ENCODE peak calls at places on chromosomes 6 and 20, in six cellular contexts. One of them, this sample, is unnamed.

GRCh38 chr6:69416739-69417138 is 380.1 kb downstream of the LMBRD1 start:
- DNase-seq in HepG2: no peak
- DNase-seq in K562: no peak
- DNase-seq in HCT116: no peak
- DNase-seq in SK-N-SH: no peak
- DNase-seq in H1: no peak
- DNase-seq in this sample: no peak

GRCh38 chr20:37486186-37486999 is 34.7 kb upstream of the NNAT start:
- DNase-seq in HCT116: no peak
- DNase-seq in HepG2: no peak
- DNase-seq in SK-N-SH: no peak
- DNase-seq in K562: no peak
- DNase-seq in H1: no peak
- DNase-seq in this sample: no peak

GRCh38 chr6:39530201-39530759 is 194.9 kb downstream of the KIF6 start:
- DNase-seq in HepG2: no peak
- DNase-seq in H1: no peak
- DNase-seq in SK-N-SH: no peak
- DNase-seq in K562: no peak
- DNase-seq in HCT116: no peak
- DNase-seq in this sample: no peak

GRCh38 chr20:32158943-32159660 is 48.4 kb downstream of the PLAGL2 start:
- DNase-seq in SK-N-SH: no peak
- DNase-seq in K562: no peak
- DNase-seq in HCT116: no peak
- DNase-seq in HepG2: no peak
- DNase-seq in H1: no peak
- DNase-seq in this sample: no peak

GRCh38 chr6:28104392-28105250 is 19.8 kb upstream of the ZSCAN16 start:
- DNase-seq in HCT116: peak; percentile 45
- DNase-seq in H1: peak; percentile 72
- DNase-seq in K562: peak; percentile 92
- DNase-seq in HepG2: peak; percentile 80
- DNase-seq in SK-N-SH: peak; percentile 92
- DNase-seq in this sample: peak; percentile 82

GRCh38 chr6:20542927-20543602 is 8.8 kb downstream of the CDKAL1 start:
- DNase-seq in H1: no peak
- DNase-seq in SK-N-SH: no peak
- DNase-seq in K562: no peak
- DNase-seq in HCT116: no peak
- DNase-seq in HepG2: peak; percentile 76
- DNase-seq in this sample: peak; percentile 68

GRCh38 chr20:46174469-46175126 is 56.5 kb downstream of the CD40 start:
- DNase-seq in HCT116: peak; percentile 13
- DNase-seq in K562: peak; percentile 81
- DNase-seq in SK-N-SH: peak; percentile 95
- DNase-seq in H1: peak; percentile 70
- DNase-seq in HepG2: peak; percentile 57
- DNase-seq in this sample: peak; percentile 67

GRCh38 chr6:73452107-73452461 is at the start of gene CGAS:
- DNase-seq in SK-N-SH: no peak
- DNase-seq in HepG2: no peak
- DNase-seq in H1: peak; percentile 47
- DNase-seq in HCT116: no peak
- DNase-seq in K562: no peak
- DNase-seq in this sample: no peak

GRCh38 chr20:18267815-18268214 is 20.5 kb upstream of the ZNF133 start:
- DNase-seq in SK-N-SH: no peak
- DNase-seq in K562: no peak
- DNase-seq in HCT116: no peak
- DNase-seq in HepG2: no peak
- DNase-seq in H1: no peak
- DNase-seq in this sample: no peak

GRCh38 chr6:118317581-118318563 is 230.2 kb upstream of the PLN start:
- DNase-seq in HCT116: no peak
- DNase-seq in K562: no peak
- DNase-seq in H1: no peak
- DNase-seq in SK-N-SH: no peak
- DNase-seq in HepG2: no peak
- DNase-seq in this sample: no peak

GRCh38 chr6:13212096-13212495 is 116.2 kb downstream of the TBC1D7 start:
- DNase-seq in H1: no peak
- DNase-seq in K562: no peak
- DNase-seq in HCT116: no peak
- DNase-seq in HepG2: no peak
- DNase-seq in SK-N-SH: no peak
- DNase-seq in this sample: no peak

GRCh38 chr6:107493158-107494057 is 3.5 kb downstream of the SOBP start:
- DNase-seq in HepG2: peak; percentile 98
- DNase-seq in SK-N-SH: no peak
- DNase-seq in HCT116: no peak
- DNase-seq in K562: no peak
- DNase-seq in H1: no peak
- DNase-seq in this sample: no peak

GRCh38 chr20:36861875-36862801 is 13.8 kb upstream of the TLDC2 start:
- DNase-seq in K562: peak; percentile 81
- DNase-seq in SK-N-SH: peak; percentile 91
- DNase-seq in H1: no peak
- DNase-seq in HCT116: peak; percentile 42
- DNase-seq in HepG2: peak; percentile 87
- DNase-seq in this sample: peak; percentile 95

GRCh38 chr20:31548823-31549512 is 34.7 kb downstream of the HM13 start:
- DNase-seq in HepG2: no peak
- DNase-seq in K562: no peak
- DNase-seq in H1: no peak
- DNase-seq in HCT116: no peak
- DNase-seq in SK-N-SH: no peak
- DNase-seq in this sample: no peak

GRCh38 chr6:142276256-142276655 is 25.6 kb upstream of the ADGRG6 start:
- DNase-seq in HCT116: no peak
- DNase-seq in SK-N-SH: no peak
- DNase-seq in K562: no peak
- DNase-seq in HepG2: no peak
- DNase-seq in H1: no peak
- DNase-seq in this sample: no peak

GRCh38 chr20:58141496-58141895 is 87.0 kb downstream of the ANKRD60 start:
- DNase-seq in HepG2: no peak
- DNase-seq in SK-N-SH: no peak
- DNase-seq in HCT116: no peak
- DNase-seq in H1: no peak
- DNase-seq in K562: no peak
- DNase-seq in this sample: no peak

GRCh38 chr20:58054744-58055373 is 173.6 kb downstream of the ANKRD60 start:
- DNase-seq in HepG2: no peak
- DNase-seq in SK-N-SH: no peak
- DNase-seq in K562: no peak
- DNase-seq in H1: no peak
- DNase-seq in HCT116: no peak
- DNase-seq in this sample: peak; percentile 96

GRCh38 chr6:46704562-46704961 is 16.9 kb downstream of the TDRD6 start:
- DNase-seq in K562: no peak
- DNase-seq in HepG2: peak; percentile 4
- DNase-seq in H1: no peak
- DNase-seq in HCT116: peak; percentile 44
- DNase-seq in SK-N-SH: no peak
- DNase-seq in this sample: no peak

GRCh38 chr6:52297433-52297832 is 12.9 kb upstream of the MCM3 start:
- DNase-seq in K562: no peak
- DNase-seq in HCT116: no peak
- DNase-seq in SK-N-SH: no peak
- DNase-seq in H1: no peak
- DNase-seq in HepG2: no peak
- DNase-seq in this sample: no peak

GRCh38 chr20:64161595-64162238 is 2.5 kb upstream of the MYT1 start:
- DNase-seq in HCT116: no peak
- DNase-seq in SK-N-SH: no peak
- DNase-seq in HepG2: peak; percentile 68
- DNase-seq in H1: peak; percentile 47
- DNase-seq in K562: peak; percentile 79
- DNase-seq in this sample: peak; percentile 82

GRCh38 chr20:34058831-34059230 is 53.2 kb downstream of the EIF2S2 start:
- DNase-seq in H1: no peak
- DNase-seq in SK-N-SH: no peak
- DNase-seq in HCT116: no peak
- DNase-seq in K562: no peak
- DNase-seq in HepG2: no peak
- DNase-seq in this sample: no peak

GRCh38 chr6:152948150-152948768 is 34.6 kb downstream of the FBXO5 start:
- DNase-seq in H1: no peak
- DNase-seq in SK-N-SH: peak; percentile 49
- DNase-seq in K562: peak; percentile 42
- DNase-seq in HCT116: peak; percentile 49
- DNase-seq in HepG2: peak; percentile 54
- DNase-seq in this sample: no peak

GRCh38 chr6:114100421-114100820 is 129.5 kb upstream of the HDAC2 start:
- DNase-seq in SK-N-SH: no peak
- DNase-seq in H1: no peak
- DNase-seq in K562: no peak
- DNase-seq in HCT116: no peak
- DNase-seq in HepG2: no peak
- DNase-seq in this sample: no peak

GRCh38 chr6:146775227-146775626 is 176.5 kb downstream of the ADGB start:
- DNase-seq in SK-N-SH: no peak
- DNase-seq in HCT116: no peak
- DNase-seq in H1: no peak
- DNase-seq in K562: no peak
- DNase-seq in HepG2: no peak
- DNase-seq in this sample: no peak

GRCh38 chr20:63153254-63154221 is 62.4 kb downstream of the YTHDF1 start:
- DNase-seq in HepG2: no peak
- DNase-seq in HCT116: no peak
- DNase-seq in SK-N-SH: no peak
- DNase-seq in K562: no peak
- DNase-seq in H1: no peak
- DNase-seq in this sample: no peak

GRCh38 chr6:148968636-148969270 is 221.9 kb downstream of the UST start:
- DNase-seq in K562: no peak
- DNase-seq in H1: no peak
- DNase-seq in HepG2: peak; percentile 20
- DNase-seq in SK-N-SH: no peak
- DNase-seq in HCT116: no peak
- DNase-seq in this sample: no peak

GRCh38 chr6:157790548-157791160 is 32.4 kb upstream of the SNX9 start:
- DNase-seq in HepG2: no peak
- DNase-seq in K562: peak; percentile 53
- DNase-seq in HCT116: no peak
- DNase-seq in SK-N-SH: no peak
- DNase-seq in H1: no peak
- DNase-seq in this sample: no peak

GRCh38 chr6:72272958-72273357 is 348.9 kb upstream of the KCNQ5 start:
- DNase-seq in H1: no peak
- DNase-seq in HCT116: no peak
- DNase-seq in SK-N-SH: no peak
- DNase-seq in K562: no peak
- DNase-seq in HepG2: no peak
- DNase-seq in this sample: peak; percentile 35

GRCh38 chr6:75934643-75935472 is 137.6 kb downstream of the IMPG1 start:
- DNase-seq in HepG2: peak; percentile 70
- DNase-seq in H1: no peak
- DNase-seq in K562: peak; percentile 65
- DNase-seq in HCT116: peak; percentile 48
- DNase-seq in SK-N-SH: peak; percentile 77
- DNase-seq in this sample: peak; percentile 64

GRCh38 chr6:169812257-169812644 is 60.8 kb downstream of the ERMARD start:
- DNase-seq in H1: no peak
- DNase-seq in SK-N-SH: no peak
- DNase-seq in K562: no peak
- DNase-seq in HCT116: no peak
- DNase-seq in HepG2: no peak
- DNase-seq in this sample: no peak

GRCh38 chr6:169811521-169812256 is 60.3 kb downstream of the ERMARD start:
- DNase-seq in SK-N-SH: no peak
- DNase-seq in HCT116: no peak
- DNase-seq in HepG2: no peak
- DNase-seq in H1: no peak
- DNase-seq in K562: no peak
- DNase-seq in this sample: no peak

GRCh38 chr6:169816054-169816453 is 64.6 kb downstream of the ERMARD start:
- DNase-seq in HepG2: no peak
- DNase-seq in SK-N-SH: no peak
- DNase-seq in K562: no peak
- DNase-seq in HCT116: no peak
- DNase-seq in H1: no peak
- DNase-seq in this sample: no peak

GRCh38 chr6:169811072-169811471 is 59.6 kb downstream of the ERMARD start:
- DNase-seq in HepG2: no peak
- DNase-seq in H1: no peak
- DNase-seq in HCT116: no peak
- DNase-seq in K562: no peak
- DNase-seq in SK-N-SH: no peak
- DNase-seq in this sample: no peak

GRCh38 chr6:169813969-169814368 is 62.5 kb downstream of the ERMARD start:
- DNase-seq in HCT116: no peak
- DNase-seq in H1: no peak
- DNase-seq in HepG2: no peak
- DNase-seq in SK-N-SH: no peak
- DNase-seq in K562: no peak
- DNase-seq in this sample: no peak
- TF ChIP-seq JUND in HCT116: no peak
- TF ChIP-seq JUND in H1: no peak
- TF ChIP-seq JUND in HepG2: no peak
- TF ChIP-seq JUND in SK-N-SH: no peak
- TF ChIP-seq JUND in K562: no peak
- TF ChIP-seq JUND in this sample: no peak

GRCh38 chr20:38939686-38940085 is 13.5 kb downstream of the FAM83D start:
- DNase-seq in H1: no peak
- DNase-seq in K562: no peak
- DNase-seq in SK-N-SH: no peak
- DNase-seq in HCT116: no peak
- DNase-seq in HepG2: no peak
- DNase-seq in this sample: no peak
- TF ChIP-seq JUND in H1: no peak
- TF ChIP-seq JUND in K562: no peak
- TF ChIP-seq JUND in SK-N-SH: no peak
- TF ChIP-seq JUND in HCT116: no peak
- TF ChIP-seq JUND in HepG2: no peak
- TF ChIP-seq JUND in this sample: no peak

GRCh38 chr6:115843945-115844344 is 216.7 kb downstream of the FRK start:
- DNase-seq in SK-N-SH: no peak
- DNase-seq in H1: no peak
- DNase-seq in HepG2: no peak
- DNase-seq in HCT116: no peak
- DNase-seq in K562: no peak
- DNase-seq in this sample: no peak

GRCh38 chr6:115842338-115842737 is 218.4 kb downstream of the FRK start:
- DNase-seq in HepG2: no peak
- DNase-seq in SK-N-SH: no peak
- DNase-seq in K562: no peak
- DNase-seq in H1: no peak
- DNase-seq in HCT116: no peak
- DNase-seq in this sample: no peak

GRCh38 chr6:115838763-115839401 is 221.8 kb downstream of the FRK start:
- DNase-seq in H1: peak; percentile 7
- DNase-seq in HCT116: peak; percentile 55
- DNase-seq in K562: peak; percentile 42
- DNase-seq in SK-N-SH: peak; percentile 56
- DNase-seq in HepG2: peak; percentile 50
- DNase-seq in this sample: peak; percentile 60
- TF ChIP-seq JUND in H1: no peak
- TF ChIP-seq JUND in HCT116: no peak
- TF ChIP-seq JUND in K562: no peak
- TF ChIP-seq JUND in SK-N-SH: no peak
- TF ChIP-seq JUND in HepG2: no peak
- TF ChIP-seq JUND in this sample: no peak

GRCh38 chr20:10309326-10309725 is 90.7 kb downstream of the SNAP25 start:
- DNase-seq in K562: no peak
- DNase-seq in HCT116: no peak
- DNase-seq in SK-N-SH: peak; percentile 69
- DNase-seq in HepG2: no peak
- DNase-seq in H1: no peak
- DNase-seq in this sample: no peak
- TF ChIP-seq JUND in K562: no peak
- TF ChIP-seq JUND in HCT116: no peak
- TF ChIP-seq JUND in SK-N-SH: peak; percentile 99
- TF ChIP-seq JUND in HepG2: no peak
- TF ChIP-seq JUND in H1: no peak
- TF ChIP-seq JUND in this sample: no peak

This sample was measured in T47D.